ENCODE peak calls at places on chromosome 15, in seven cellular contexts. A is WTC11; J is HuH-7.5; S is activated B cell treated with CpG ODN at 0.5 μM for 24 hours; L is NCI-H2029 treated with DMSO at 0.1 percent for 48 hours; G is DMS79 treated with DMSO at 0.1 percent for 48 hours; V is stimulated activated CD8-positive, alpha-beta memory T cell treated with anti-CD3 and anti-CD28 coated beads, Interleukin-4, amount 100 ng/mL, for 4 hours. O is an unnamed sample.

GRCh38 chr15:71786673-71787072 is 23.7 kb upstream of the NR2E3 start:
- DNase-seq in A (no peak), S (no peak), V (no peak), J (no peak), L (no peak), G (no peak), O (no peak)

GRCh38 chr15:76193934-76194333 is 117.3 kb downstream of the ETFA start:
- DNase-seq in G (no peak), J (no peak), L (no peak), S (no peak), A (no peak), V (no peak), O (no peak)

GRCh38 chr15:78682693-78683410 is 41.8 kb upstream of the CHRNB4 start:
- DNase-seq in V (no peak), A (no peak), G (no peak), S (no peak), L (no peak), J (no peak), O (no peak)

GRCh38 chr15:89860446-89860845 is 33.3 kb downstream of the AP3S2 start:
- DNase-seq in G (no peak), L (no peak), J (no peak), S (no peak), V (no peak), A (no peak), O (no peak)

GRCh38 chr15:68517285-68517711 is 61.5 kb upstream of the CORO2B start:
- DNase-seq in L (no peak), J (no peak), S (no peak), G (no peak), V (no peak), A (peak; percentile 41), O (no peak)

GRCh38 chr15:62624541-62625399 is 417.8 kb upstream of the TPM1 start:
- DNase-seq in A (no peak), J (no peak), L (no peak), G (no peak), V (no peak), S (no peak), O (peak; percentile 37)

GRCh38 chr15:28992340-28992864 is 106.6 kb downstream of the APBA2 start:
- DNase-seq in V (no peak), A (no peak), G (no peak), J (no peak), S (no peak), L (no peak), O (no peak)

GRCh38 chr15:64751464-64751863 is 23.9 kb downstream of the RBPMS2 start:
- DNase-seq in S (no peak), L (no peak), G (no peak), J (no peak), V (no peak), A (no peak), O (no peak)

GRCh38 chr15:69439623-69440022 is 13.0 kb upstream of the RPLP1 start:
- DNase-seq in S (no peak), L (no peak), A (no peak), V (no peak), G (no peak), J (no peak), O (no peak)

GRCh38 chr15:96428742-96429141 is 98.2 kb downstream of the NR2F2 start:
- DNase-seq in V (no peak), J (no peak), S (no peak), G (no peak), L (no peak), A (no peak), O (peak; percentile 84)

GRCh38 chr15:62128916-62129315 is 36.2 kb downstream of the C2CD4B start:
- DNase-seq in G (no peak), V (no peak), S (no peak), J (no peak), A (no peak), L (no peak), O (no peak)